ENCODE peak calls at places on chromosome 11, in seven cellular contexts. X, R, N, L, E, U and Q are unnamed samples.
A peak's percentile ranks its signal among the peaks of the same experiment; 100 is the strongest.

GRCh38 chr11:12771875-12772274 is 97.7 kb downstream of the TEAD1 start:
- DNase-seq in U (no peak), E (no peak), R (peak; percentile 76), X (peak; percentile 57), N (no peak), L (peak; percentile 68), Q (peak; percentile 37)

GRCh38 chr11:11789735-11790369 is 51.9 kb upstream of the USP47 start:
- DNase-seq in R (peak; percentile 40), L (peak; percentile 15), U (no peak), X (peak; percentile 36), N (no peak), E (peak; percentile 38), Q (no peak)

GRCh38 chr11:81886406-81887075 is 847.1 kb downstream of the FAM181B start:
- DNase-seq in E (no peak), R (no peak), U (no peak), N (no peak), X (no peak), L (no peak), Q (no peak)

GRCh38 chr11:118002010-118002540 is 15.9 kb downstream of the IL10RA start:
- DNase-seq in L (no peak), X (no peak), R (no peak), N (no peak), U (no peak), E (no peak), Q (no peak)

GRCh38 chr11:46381836-46382643 is 571 bp downstream of the MDK start:
- DNase-seq in U (no peak), E (peak; percentile 44), R (no peak), L (no peak), N (no peak), X (peak; percentile 19), Q (peak; percentile 60)

GRCh38 chr11:125348704-125349635 is 147.1 kb downstream of the FEZ1 start:
- DNase-seq in X (peak; percentile 48), U (peak; percentile 72), N (no peak), L (peak; percentile 11), R (peak; percentile 19), E (peak; percentile 51), Q (peak; percentile 79)

GRCh38 chr11:109423114-109423859 is 1.3 kb downstream of the C11orf87 start:
- DNase-seq in E (peak; percentile 42), N (no peak), U (peak; percentile 62), X (peak; percentile 18), R (no peak), L (no peak), Q (peak; percentile 26)

GRCh38 chr11:12961615-12962014 is 47.5 kb upstream of the RASSF10 start:
- DNase-seq in R (peak; percentile 19), L (no peak), N (no peak), X (peak; percentile 52), U (no peak), E (peak; percentile 45), Q (no peak)

GRCh38 chr11:92253945-92254344 is 29.3 kb downstream of the FAT3 start:
- DNase-seq in R (no peak), N (no peak), U (no peak), L (no peak), E (peak; percentile 49), X (peak; percentile 19), Q (no peak)

GRCh38 chr11:57567512-57568329 is at the start of gene UBE2L6:
- DNase-seq in L (peak; percentile 66), E (peak; percentile 47), U (peak; percentile 92), N (no peak), R (no peak), X (peak; percentile 38), Q (peak; percentile 88)

GRCh38 chr11:84886344-84886743 is 740.8 kb downstream of the DLG2 start:
- DNase-seq in E (no peak), R (peak; percentile 40), U (no peak), N (no peak), L (no peak), X (peak; percentile 1), Q (no peak)

GRCh38 chr11:73376803-73377629 is 817 bp downstream of the RELT start:
- DNase-seq in E (peak; percentile 76), U (peak; percentile 77), R (peak; percentile 72), L (peak; percentile 91), X (peak; percentile 81), N (no peak), Q (peak; percentile 87)

GRCh38 chr11:33622806-33623205 is 77.8 kb downstream of the C11orf91 start:
- DNase-seq in R (no peak), N (no peak), L (peak; percentile 58), X (no peak), U (no peak), E (no peak), Q (peak; percentile 34)

GRCh38 chr11:86035920-86036319 is 33.0 kb downstream of the PICALM start:
- DNase-seq in R (no peak), E (no peak), N (no peak), L (no peak), U (no peak), X (no peak), Q (no peak)

GRCh38 chr11:898160-898517 is 12.5 kb downstream of the CHID1 start:
- DNase-seq in N (no peak), U (no peak), R (peak; percentile 11), L (no peak), E (peak; percentile 32), X (peak; percentile 51), Q (no peak)

GRCh38 chr11:18650859-18651557 is 16.9 kb upstream of the SPTY2D1 start:
- DNase-seq in R (peak; percentile 69), U (no peak), X (peak; percentile 83), N (peak; percentile 42), L (peak; percentile 88), E (peak; percentile 78), Q (peak; percentile 68)

GRCh38 chr11:10302294-10302743 is 2.6 kb upstream of the ADM start:
- DNase-seq in L (no peak), U (no peak), E (peak; percentile 33), N (no peak), X (no peak), R (no peak), Q (no peak)

GRCh38 chr11:133808393-133809140 is 36.7 kb downstream of the SPATA19 start:
- DNase-seq in U (no peak), X (no peak), R (no peak), E (peak; percentile 18), L (no peak), N (no peak), Q (no peak)
- TF ChIP-seq CTCF in U (no peak), X (no peak), R (no peak), E (no peak), L (no peak), N (no peak), Q (no peak)

DNA sequence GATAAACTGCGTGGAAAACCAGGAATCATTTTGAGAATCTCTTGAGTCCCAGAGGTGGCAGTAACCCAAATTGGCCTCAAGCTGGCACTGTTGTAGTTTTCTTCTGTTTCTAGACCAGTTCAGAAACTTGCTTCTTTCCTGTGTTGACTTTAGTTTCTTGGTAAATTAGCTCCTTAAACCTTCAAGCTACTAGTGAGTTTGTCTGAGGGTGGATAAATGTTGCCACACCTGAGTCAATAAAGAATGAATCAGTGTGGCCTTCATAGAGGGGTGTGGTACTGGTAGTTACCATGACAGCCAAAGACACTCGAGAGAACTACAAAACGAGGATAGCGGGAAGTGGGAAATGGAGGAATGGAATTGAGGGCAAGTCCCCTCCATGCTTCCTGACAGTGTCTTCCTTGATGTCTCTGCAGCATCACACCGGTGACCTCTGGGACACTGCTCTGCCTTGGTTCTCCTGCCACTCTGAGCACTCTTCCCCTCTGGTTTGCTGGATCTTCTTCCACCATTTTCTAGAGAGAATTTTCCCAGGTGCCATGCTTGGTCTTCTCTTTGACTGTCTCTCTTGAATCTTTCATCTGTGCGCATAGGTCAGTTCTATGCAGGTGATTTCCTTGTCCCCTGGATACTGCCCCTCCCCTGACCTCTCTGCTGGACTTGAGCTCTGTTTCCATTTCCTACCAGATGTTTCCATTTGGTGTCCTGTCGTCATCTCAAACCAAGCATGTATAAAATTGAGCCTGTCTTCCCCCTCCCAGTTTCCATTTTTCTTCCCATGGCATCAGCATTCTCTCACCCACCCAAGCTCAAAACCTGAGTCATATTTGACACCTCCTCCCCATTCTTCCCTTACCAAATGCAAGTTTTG is 7.2 kb downstream of the POLD4 start:
- DNase-seq in L (peak; percentile 67), E (peak; percentile 71), R (peak; percentile 58), U (no peak), X (peak; percentile 77), N (no peak), Q (no peak)
- TF ChIP-seq CTCF in L (peak; percentile 86), E (peak; percentile 88), R (peak; percentile 76), U (peak; percentile 59), X (peak; percentile 90), N (peak; percentile 82), Q (peak; percentile 59)

GRCh38 chr11:116379185-116379828 is 393.5 kb downstream of the BUD13 start:
- DNase-seq in E (peak; percentile 42), X (peak; percentile 23), N (no peak), R (peak; percentile 14), L (peak; percentile 11), U (no peak), Q (no peak)
- TF ChIP-seq CTCF in E (no peak), X (no peak), N (no peak), R (no peak), L (no peak), U (no peak), Q (no peak)

DNA sequence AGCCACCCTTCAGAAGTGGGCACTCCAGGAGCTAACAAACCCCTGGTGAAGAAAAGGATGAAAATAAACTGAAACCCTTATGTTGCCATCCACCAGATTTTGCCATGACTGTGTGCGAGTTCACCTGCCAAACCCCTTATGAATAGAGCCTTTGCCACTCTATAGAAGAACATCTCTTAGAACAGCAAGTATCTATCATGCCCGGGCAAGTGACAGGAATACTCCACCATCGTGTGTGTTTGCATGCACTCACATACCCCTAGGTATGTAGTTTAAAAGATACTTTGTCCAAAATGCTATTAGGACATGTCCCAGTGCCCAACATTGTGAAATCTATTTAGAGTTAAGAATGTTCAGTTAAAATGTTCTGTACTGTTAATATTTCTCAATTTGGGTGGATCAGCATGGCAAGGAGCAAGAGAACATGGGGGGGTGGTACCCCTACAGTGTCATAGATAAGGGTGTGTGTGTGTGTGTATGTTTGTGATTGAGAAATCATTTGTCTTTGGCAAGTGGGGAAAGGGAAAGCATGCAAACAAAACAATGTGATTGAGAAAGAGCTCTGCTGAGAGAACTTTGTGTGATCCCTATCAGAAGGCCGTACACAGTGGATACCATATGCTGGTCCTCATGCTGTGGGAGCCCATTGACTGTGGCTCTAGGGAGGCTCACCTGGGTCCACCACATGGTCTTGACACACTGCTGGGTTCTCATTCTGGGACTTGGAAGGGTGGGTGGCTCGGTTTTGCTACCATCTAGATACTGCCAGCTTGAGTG is 94.9 kb downstream of the ZBTB16 start:
- DNase-seq in R (no peak), E (peak; percentile 97), U (no peak), L (no peak), X (peak; percentile 98), N (no peak), Q (no peak)
- TF ChIP-seq CTCF in R (no peak), E (no peak), U (no peak), L (no peak), X (no peak), N (no peak), Q (no peak)

DNA sequence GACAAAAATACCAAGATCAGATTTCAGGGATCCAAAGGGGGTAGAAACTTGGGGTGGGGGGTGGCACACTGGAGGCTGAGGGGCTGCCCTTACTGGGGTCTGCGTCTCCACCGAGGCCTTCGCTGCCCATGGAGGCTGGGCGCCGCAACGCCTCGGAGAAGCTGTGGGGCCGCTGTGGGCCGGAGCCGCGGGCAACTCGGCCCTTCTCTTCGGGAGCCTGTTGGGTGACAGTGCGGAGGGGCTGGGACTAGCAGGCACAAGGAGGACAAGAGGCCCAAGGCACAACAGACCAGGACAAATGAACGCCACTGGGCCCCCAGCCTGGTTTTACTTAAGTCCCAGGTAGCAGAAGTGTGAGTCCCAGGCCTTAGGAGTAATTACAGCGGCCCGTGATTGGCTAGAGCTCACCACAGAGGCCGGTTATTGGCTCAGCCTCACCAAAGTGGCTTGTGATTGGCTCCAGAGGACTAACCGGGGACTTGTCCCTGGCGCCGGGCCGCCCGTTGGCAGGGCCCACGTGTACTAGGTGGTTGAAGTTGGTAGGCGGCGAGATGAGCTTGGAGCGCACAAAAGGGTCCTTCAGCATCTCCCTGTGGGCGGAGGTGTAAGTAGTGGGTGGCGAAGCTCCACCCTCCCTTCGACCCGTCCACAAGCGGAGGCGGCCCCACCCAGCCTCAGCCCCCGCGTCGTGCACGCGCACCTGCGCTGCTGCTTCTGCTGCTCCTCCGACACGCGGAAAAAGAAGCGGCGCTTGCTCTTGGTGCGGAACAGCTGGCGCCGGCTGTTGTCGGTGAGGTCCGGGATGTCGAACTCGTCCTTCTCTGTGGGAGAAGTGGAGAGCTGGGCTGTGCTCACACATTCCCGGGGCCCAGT is 16.5 kb upstream of the MEN1 start:
- DNase-seq in R (no peak), E (no peak), U (peak; percentile 59), L (no peak), N (no peak), X (no peak), Q (no peak)
- TF ChIP-seq CTCF in R (no peak), E (no peak), U (no peak), L (no peak), N (no peak), X (no peak), Q (no peak)